ENCODE peak calls at places on chromosome 15, in seven cellular contexts. P is activated naive CD8-positive, alpha-beta T cell treated with anti-CD3 and anti-CD28 coated beads, Interleukin-2, amount 50 U/mL, for 24 hours; I is T-helper 17 cell; G is CD8-positive, alpha-beta T cell; R is astrocyte of the spinal cord; A is HTR-8/SVneo; X is sigmoid colon. C is an unnamed sample.
A peak's percentile ranks its signal among the peaks of the same experiment; 100 is the strongest.

GRCh38 chr15:51647128-51647562 is 24.6 kb upstream of the DMXL2 start:
- DNase-seq in P (no peak), I (no peak), G (no peak), R (peak; percentile 59), A (no peak), X (peak; percentile 69), C (no peak)

GRCh38 chr15:47964229-47964628 is 156.6 kb upstream of the SLC24A5 start:
- DNase-seq in P (no peak), I (no peak), G (no peak), R (no peak), A (no peak), X (no peak), C (no peak)

GRCh38 chr15:44727462-44728231 is 8.7 kb upstream of the TRIM69 start:
- DNase-seq in P (no peak), I (no peak), G (no peak), R (no peak), A (no peak), X (no peak), C (no peak)

GRCh38 chr15:48721061-48721810 is 75.7 kb upstream of the FBN1 start:
- DNase-seq in P (no peak), I (no peak), G (no peak), R (peak; percentile 12), A (no peak), X (peak; percentile 58), C (no peak)

GRCh38 chr15:67917037-67917436 is 77.2 kb upstream of the RNU6-1 start:
- DNase-seq in P (no peak), I (no peak), G (no peak), R (no peak), A (no peak), X (peak; percentile 67), C (no peak)

GRCh38 chr15:61199681-61200080 is 29.4 kb downstream of the RORA start:
- DNase-seq in P (no peak), I (no peak), G (no peak), R (no peak), A (no peak), X (no peak), C (no peak)

GRCh38 chr15:83694030-83694429 is 40.1 kb downstream of the ADAMTSL3 start:
- DNase-seq in P (no peak), I (no peak), G (no peak), R (peak; percentile 23), A (no peak), X (no peak), C (no peak)

GRCh38 chr15:40506964-40507571 is 36.3 kb downstream of the CHST14 start:
- DNase-seq in P (peak; percentile 77), I (peak; percentile 46), G (peak; percentile 49), R (peak; percentile 73), A (peak; percentile 84), X (peak; percentile 89), C (peak; percentile 39)

GRCh38 chr15:74891469-74891868 is 1.6 kb downstream of the MPI start:
- DNase-seq in P (no peak), I (no peak), G (no peak), R (no peak), A (no peak), X (no peak), C (no peak)

GRCh38 chr15:25134546-25134945 is 179.8 kb downstream of the SNRPN start:
- DNase-seq in P (no peak), I (no peak), G (no peak), R (peak; percentile 1), A (no peak), X (no peak), C (no peak)

GRCh38 chr15:39192376-39192775 is 388.5 kb upstream of the THBS1 start:
- DNase-seq in P (no peak), I (no peak), G (no peak), R (peak; percentile 19), A (no peak), X (no peak), C (no peak)

GRCh38 chr15:69713726-69714559 is 261.3 kb downstream of the RPLP1 start:
- DNase-seq in P (peak; percentile 68), I (peak; percentile 46), G (peak; percentile 67), R (no peak), A (no peak), X (no peak), C (peak; percentile 67)

GRCh38 chr15:35182841-35183479 is 97.9 kb upstream of the NANOGP8 start:
- DNase-seq in P (no peak), I (no peak), G (no peak), R (peak; percentile 43), A (no peak), X (no peak), C (no peak)

GRCh38 chr15:38823272-38823671 is 258.7 kb upstream of the RASGRP1 start:
- DNase-seq in P (no peak), I (no peak), G (no peak), R (no peak), A (no peak), X (no peak), C (no peak)

GRCh38 chr15:36970522-36970921 is 129.8 kb downstream of the MEIS2 start:
- DNase-seq in P (no peak), I (no peak), G (no peak), R (no peak), A (no peak), X (no peak), C (no peak)

GRCh38 chr15:52251144-52251860 is 44.3 kb downstream of the MYO5C start:
- DNase-seq in P (no peak), I (no peak), G (no peak), R (no peak), A (no peak), X (no peak), C (no peak)

GRCh38 chr15:40328711-40329240 is 5.3 kb downstream of the INAFM2 start:
- DNase-seq in P (no peak), I (no peak), G (no peak), R (no peak), A (no peak), X (no peak), C (no peak)

GRCh38 chr15:40112789-40113188 is 4.1 kb upstream of the BMF start:
- DNase-seq in P (no peak), I (no peak), G (no peak), R (no peak), A (no peak), X (no peak), C (no peak)

GRCh38 chr15:52790941-52791751 is 1.0 kb upstream of the ONECUT1 start:
- DNase-seq in P (no peak), I (no peak), G (no peak), R (no peak), A (no peak), X (no peak), C (no peak)

GRCh38 chr15:100186960-100187359 is 154.8 kb downstream of the ADAMTS17 start:
- DNase-seq in P (no peak), I (no peak), G (no peak), R (no peak), A (no peak), X (peak; percentile 32), C (no peak)

GRCh38 chr15:76773234-76773633 is 131.9 kb downstream of the SCAPER start:
- DNase-seq in P (no peak), I (no peak), G (no peak), R (no peak), A (no peak), X (no peak), C (no peak)

GRCh38 chr15:96171271-96171739 is 159.2 kb upstream of the NR2F2 start:
- DNase-seq in P (no peak), I (no peak), G (no peak), R (peak; percentile 6), A (no peak), X (no peak), C (no peak)

GRCh38 chr15:73630796-73631471 is 2.3 kb downstream of the NPTN start:
- DNase-seq in P (no peak), I (no peak), G (no peak), R (no peak), A (no peak), X (no peak), C (no peak)

GRCh38 chr15:98800437-98801233 is 152.3 kb downstream of the IGF1R start:
- DNase-seq in P (no peak), I (no peak), G (no peak), R (peak; percentile 87), A (peak; percentile 60), X (peak; percentile 71), C (no peak)

GRCh38 chr15:81469154-81469553 is 95.1 kb upstream of the TMC3 start:
- DNase-seq in P (no peak), I (no peak), G (no peak), R (no peak), A (no peak), X (no peak), C (no peak)

GRCh38 chr15:67779160-67780111 is 45.9 kb upstream of the SKOR1 start:
- DNase-seq in P (no peak), I (no peak), G (no peak), R (no peak), A (no peak), X (no peak), C (no peak)

GRCh38 chr15:93362821-93363220 is 273.8 kb upstream of the RGMA start:
- DNase-seq in P (no peak), I (no peak), G (no peak), R (no peak), A (no peak), X (peak; percentile 40), C (no peak)

GRCh38 chr15:62600376-62600775 is 435.3 kb upstream of the C2CD4B start:
- DNase-seq in P (no peak), I (no peak), G (no peak), R (no peak), A (no peak), X (no peak), C (no peak)

GRCh38 chr15:64452988-64453688 is 7.2 kb upstream of the ZNF609 start:
- DNase-seq in P (no peak), I (no peak), G (no peak), R (peak; percentile 41), A (no peak), X (peak; percentile 83), C (no peak)

GRCh38 chr15:60381148-60381788 is 16.5 kb downstream of the ANXA2 start:
- DNase-seq in P (no peak), I (no peak), G (no peak), R (no peak), A (no peak), X (no peak), C (no peak)

GRCh38 chr15:98799991-98800390 is 151.7 kb downstream of the IGF1R start:
- DNase-seq in P (no peak), I (no peak), G (no peak), R (peak; percentile 46), A (no peak), X (no peak), C (no peak)

GRCh38 chr15:63461230-63461629 is 43.2 kb upstream of the USP3 start:
- DNase-seq in P (no peak), I (no peak), G (no peak), R (peak; percentile 50), A (no peak), X (no peak), C (no peak)

GRCh38 chr15:67303490-67304363 is 49.1 kb downstream of the IQCH start:
- DNase-seq in P (peak; percentile 3), I (no peak), G (no peak), R (peak; percentile 57), A (peak; percentile 42), X (no peak), C (no peak)

GRCh38 chr15:42084465-42085235 is 9.7 kb downstream of the PLA2G4D start:
- DNase-seq in P (peak; percentile 56), I (peak; percentile 24), G (peak; percentile 14), R (peak; percentile 46), A (peak; percentile 80), X (no peak), C (peak; percentile 15)

GRCh38 chr15:85588657-85589056 is 206.1 kb downstream of the KLHL25 start:
- DNase-seq in P (no peak), I (no peak), G (no peak), R (no peak), A (no peak), X (no peak), C (no peak)

GRCh38 chr15:60734846-60735245 is 255.9 kb upstream of the ICE2 start:
- DNase-seq in P (no peak), I (no peak), G (no peak), R (no peak), A (no peak), X (no peak), C (no peak)

GRCh38 chr15:83304861-83305661 is 20.6 kb upstream of the BNC1 start:
- DNase-seq in P (no peak), I (no peak), G (no peak), R (no peak), A (no peak), X (no peak), C (no peak)

C was measured in activated effector memory CD4-positive, alpha-beta T cell treated with Interleukin-2 at 50 U/mL for 16 hours.